ENCODE peak calls at places on chromosomes 16 and 17, in nine cellular contexts. K is activated CD4-positive, CD25-positive, alpha-beta regulatory T cell treated with anti-CD3 and anti-CD28 coated beads, Interleukin-2, amount 50 U/mL, for 16 hours; D is GM04503; O is anterior cingulate cortex; F is germinal center; W is retinal pigment epithelial cell; P is SK-N-SH; U is activated T-cell treated with anti-CD3 and anti-CD28 coated beads for 1 hour; S is mucosa of gallbladder. H is an unnamed sample.
A peak's percentile ranks its signal among the peaks of the same experiment; 100 is the strongest.

GRCh38 chr16:61998460-61998859 is 37.8 kb downstream of the CDH8 start:
- DNase-seq in K (no peak), D (no peak), O (no peak), F (no peak), W (no peak), P (no peak), U (no peak), S (no peak), H (no peak)

GRCh38 chr17:41919165-41919817 is 540 bp upstream of the ACLY start:
- DNase-seq in K (no peak), D (no peak), O (no peak), F (no peak), W (no peak), P (no peak), U (no peak), S (no peak), H (no peak)

GRCh38 chr17:72273301-72274056 is 152.7 kb downstream of the SOX9 start:
- DNase-seq in K (no peak), D (no peak), O (no peak), F (no peak), W (no peak), P (no peak), U (no peak), S (no peak), H (no peak)

GRCh38 chr16:23504453-23505179 is 5.7 kb downstream of the GGA2 start:
- DNase-seq in K (peak; percentile 37), D (peak; percentile 88), O (peak; percentile 4), F (no peak), W (peak; percentile 84), P (peak; percentile 27), U (peak; percentile 14), S (peak; percentile 36), H (peak; percentile 97)

GRCh38 chr17:45256114-45256966 is 5.6 kb downstream of the SPATA32 start:
- DNase-seq in K (no peak), D (no peak), O (no peak), F (no peak), W (no peak), P (no peak), U (no peak), S (no peak), H (no peak)

GRCh38 chr17:44033841-44034408 is 19.2 kb upstream of the TMEM101 start:
- DNase-seq in K (no peak), D (no peak), O (no peak), F (no peak), W (no peak), P (no peak), U (no peak), S (no peak), H (no peak)

GRCh38 chr16:89417352-89417751 is 73.0 kb downstream of the ANKRD11 start:
- DNase-seq in K (no peak), D (no peak), O (no peak), F (no peak), W (no peak), P (no peak), U (no peak), S (no peak), H (no peak)

GRCh38 chr17:64506576-64507417 is at the start of gene CEP95:
- DNase-seq in K (peak; percentile 87), D (peak; percentile 89), O (peak; percentile 94), F (peak; percentile 94), W (peak; percentile 91), P (peak; percentile 97), U (peak; percentile 91), S (peak; percentile 96), H (peak; percentile 94)

GRCh38 chr16:89315791-89316581 is 98.5 kb downstream of the ZNF778 start:
- DNase-seq in K (peak; percentile 62), D (peak; percentile 42), O (no peak), F (peak; percentile 41), W (no peak), P (no peak), U (peak; percentile 56), S (peak; percentile 56), H (peak; percentile 84)

GRCh38 chr17:29107084-29107483 is 64.1 kb downstream of the PIPOX start:
- DNase-seq in K (no peak), D (no peak), O (no peak), F (no peak), W (no peak), P (no peak), U (no peak), S (no peak), H (peak; percentile 71)

GRCh38 chr17:39938140-39938869 is 10.8 kb downstream of the LRRC3C start:
- DNase-seq in K (no peak), D (no peak), O (no peak), F (no peak), W (no peak), P (no peak), U (no peak), S (no peak), H (no peak)